ENCODE peak calls at places on chromosomes 1 and 21, in nine cellular contexts. O is CD4-positive, alpha-beta T cell; V is OCI-LY7; U is astrocyte; N is A549; W is PC-3; T is AG04450; K is neuronal stem cell; A is vagina. I is an unnamed sample.

GRCh38 chr1:157140068-157140588 is 1.9 kb upstream of the ETV3 start:
- DNase-seq in T (no peak), U (no peak), W (no peak), A (no peak), O (no peak), V (no peak), N (no peak), K (no peak), I (no peak)

GRCh38 chr1:51088474-51088873 is 13.6 kb upstream of the C1orf185 start:
- DNase-seq in T (no peak), W (peak; percentile 65), A (no peak), O (no peak), N (peak; percentile 6), K (no peak), V (no peak), U (no peak), I (no peak)

GRCh38 chr1:101742513-101742912 is 254.2 kb downstream of the OLFM3 start:
- DNase-seq in K (no peak), U (no peak), A (no peak), T (no peak), W (no peak), V (no peak), O (no peak), N (no peak), I (no peak)

GRCh38 chr1:157431751-157432150 is 120.6 kb downstream of the FCRL5 start:
- DNase-seq in N (no peak), W (peak; percentile 79), T (no peak), U (no peak), V (no peak), A (no peak), O (no peak), K (no peak), I (peak; percentile 59)

GRCh38 chr1:56147020-56147419 is 432.3 kb downstream of the PLPP3 start:
- DNase-seq in K (no peak), N (no peak), A (no peak), O (no peak), V (no peak), T (no peak), W (no peak), U (no peak), I (no peak)

GRCh38 chr1:207321045-207321789 is at the start of gene CD55:
- DNase-seq in K (peak; percentile 80), N (peak; percentile 99), V (peak; percentile 96), T (peak; percentile 55), A (peak; percentile 99), O (peak; percentile 98), U (peak; percentile 90), W (peak; percentile 100), I (peak; percentile 99)

GRCh38 chr1:161962094-161962887 is 61.4 kb downstream of the OLFML2B start:
- DNase-seq in N (no peak), W (peak; percentile 81), T (peak; percentile 56), V (no peak), K (no peak), A (no peak), U (peak; percentile 88), O (no peak), I (no peak)

GRCh38 chr1:182861994-182862393 is 22.8 kb downstream of the DHX9 start:
- DNase-seq in W (no peak), V (no peak), N (no peak), T (no peak), O (no peak), A (no peak), U (peak; percentile 67), K (no peak), I (no peak)

GRCh38 chr1:50735443-50735842 is 224.6 kb downstream of the FAF1 start:
- DNase-seq in N (peak; percentile 13), O (no peak), A (no peak), W (peak; percentile 50), V (peak; percentile 33), U (peak; percentile 3), T (no peak), K (no peak), I (no peak)

GRCh38 chr1:12276225-12276624 is 46.4 kb downstream of the VPS13D start:
- DNase-seq in A (no peak), T (no peak), V (no peak), K (peak; percentile 41), U (no peak), N (peak; percentile 66), W (peak; percentile 53), O (no peak), I (no peak)

GRCh38 chr21:24470852-24471251 is 1136.4 kb downstream of the MRPL39 start:
- DNase-seq in T (no peak), U (no peak), A (no peak), N (no peak), V (no peak), O (no peak), K (no peak), W (no peak), I (no peak)

GRCh38 chr1:29394521-29394921 is 158.2 kb downstream of the PTPRU start:
- DNase-seq in T (no peak), U (no peak), A (peak; percentile 76), W (no peak), V (no peak), O (no peak), K (no peak), N (no peak), I (no peak)

GRCh38 chr21:40752125-40752524 is 94.8 kb downstream of the DSCAM start:
- DNase-seq in T (no peak), A (no peak), O (no peak), V (no peak), K (peak; percentile 54), U (no peak), W (no peak), N (no peak), I (no peak)

GRCh38 chr1:63304410-63304809 is 18.0 kb upstream of the FOXD3 start:
- DNase-seq in T (no peak), O (no peak), A (no peak), W (no peak), K (no peak), V (no peak), U (no peak), N (no peak), I (no peak)

GRCh38 chr1:63299387-63299786 is 23.0 kb upstream of the FOXD3 start:
- DNase-seq in A (no peak), K (no peak), V (no peak), U (no peak), N (no peak), W (no peak), T (no peak), O (no peak), I (no peak)

GRCh38 chr1:63307196-63307794 is 15.1 kb upstream of the FOXD3 start:
- DNase-seq in U (no peak), A (no peak), O (no peak), W (no peak), V (no peak), N (no peak), T (no peak), K (no peak), I (no peak)

DNA sequence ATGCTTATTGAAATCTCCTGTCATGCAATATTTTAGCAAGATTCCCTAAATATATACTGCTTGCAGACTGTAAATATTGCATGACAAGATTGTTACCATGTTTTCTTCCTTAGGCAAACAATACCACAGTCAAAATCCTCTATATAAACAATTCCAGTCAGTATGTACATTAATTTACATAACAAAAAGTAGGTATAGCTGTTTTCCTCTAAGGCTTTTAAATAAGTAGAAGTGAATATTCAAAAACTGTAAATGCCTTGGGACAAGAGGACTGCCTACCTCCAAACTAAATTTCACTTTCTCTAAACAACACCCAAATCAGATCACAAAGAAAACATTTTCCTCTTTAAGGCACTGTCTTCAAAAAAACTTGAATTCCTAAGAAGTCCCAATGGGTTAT is 17.3 kb upstream of the FOXD3 start:
- DNase-seq in N (no peak), W (no peak), A (no peak), K (no peak), V (no peak), U (no peak), T (no peak), O (no peak), I (no peak)
- H3K27ac ChIP-seq in N (no peak overlapping the region), W (no peak overlapping the region), A (no peak overlapping the region), K (no peak overlapping the region), V (no peak overlapping the region), U (no peak overlapping the region), T (no peak overlapping the region), O (no peak overlapping the region), I (no peak overlapping the region)

GRCh38 chr1:228841632-228842031 is 106.4 kb downstream of the RHOU start:
- DNase-seq in A (no peak), W (no peak), V (no peak), K (no peak), N (no peak), T (no peak), O (no peak), U (no peak), I (no peak)
- H3K27ac ChIP-seq in A (no peak overlapping the region), W (no peak overlapping the region), V (no peak overlapping the region), K (no peak overlapping the region), N (peak overlapping the region; percentile 75), T (no peak overlapping the region), O (no peak overlapping the region), U (peak overlapping the region; percentile 48), I (no peak overlapping the region)

DNA sequence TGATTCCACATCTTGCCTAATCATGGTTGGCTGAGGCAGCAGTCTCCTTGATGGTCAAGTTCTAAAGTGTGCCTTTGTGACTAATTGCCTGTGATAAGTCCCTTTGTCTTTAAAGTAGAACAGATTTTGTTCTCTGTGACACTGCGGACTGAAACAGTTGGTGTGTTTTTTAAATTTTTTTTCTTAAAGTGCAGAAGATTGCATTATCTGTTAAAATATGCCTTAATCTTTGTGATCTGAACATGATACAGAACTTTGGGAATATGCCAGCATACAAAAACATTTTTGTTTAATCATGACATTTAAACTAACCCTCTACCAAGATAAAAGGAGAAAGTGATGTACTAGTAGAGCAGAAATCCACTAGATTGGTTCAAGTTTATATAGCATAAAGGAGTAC is 1260.6 kb upstream of the ADGRL2 start:
- DNase-seq in N (no peak), V (no peak), T (no peak), A (no peak), K (no peak), U (no peak), W (no peak), O (no peak), I (no peak)
- H3K27ac ChIP-seq in N (no peak overlapping the region), V (no peak overlapping the region), T (no peak overlapping the region), A (no peak overlapping the region), K (no peak overlapping the region), U (no peak overlapping the region), W (no peak overlapping the region), O (no peak overlapping the region), I (no peak overlapping the region)

GRCh38 chr1:1356796-1357401 is 1.5 kb downstream of the MXRA8 start:
- DNase-seq in N (no peak), A (no peak), V (no peak), K (no peak), U (no peak), W (no peak), O (no peak), T (no peak), I (no peak)
- H3K27ac ChIP-seq in N (no peak overlapping the region), A (peak overlapping the region; percentile 92), V (no peak overlapping the region), K (no peak overlapping the region), U (peak overlapping the region; percentile 96), W (no peak overlapping the region), O (no peak overlapping the region), T (peak overlapping the region; percentile 52), I (no peak overlapping the region)

I was measured in epithelial cell of prostate.